ENCODE peak calls at places on chromosomes 12 and 14, in nine cellular contexts. E is body of pancreas; H is right lobe of liver; B is left lung; Z is CD8-positive, alpha-beta T cell; C is cardiac muscle cell; V is psoas muscle; G is heart left ventricle; P is stomach. Q is an unnamed sample. For H3K27me3, the result is how much of the 10 kb centered on the place peaks cover.

GRCh38 chr12:53196486-53196885 is 10.6 kb downstream of the ITGB7 start:
- DNase-seq in G (no peak), P (no peak), V (no peak), Z (no peak), B (peak), H (no peak), C (no peak), E (no peak), Q (no peak)

GRCh38 chr14:96145116-96145864 is 59.3 kb upstream of the BDKRB2 start:
- DNase-seq in C (peak), E (no peak), Z (no peak), V (no peak), B (no peak), H (no peak), P (no peak), G (no peak), Q (no peak)

GRCh38 chr14:79328863-79329262 is 882.4 kb downstream of the DIO2 start:
- DNase-seq in C (no peak), E (no peak), V (no peak), Z (no peak), H (no peak), B (no peak), G (no peak), P (no peak), Q (no peak)

GRCh38 chr12:131242741-131243496 is 289.2 kb downstream of the ADGRD1 start:
- DNase-seq in H (no peak), P (no peak), V (no peak), E (no peak), G (no peak), Z (no peak), B (no peak), C (no peak), Q (no peak)

GRCh38 chr12:24822121-24822899 is 126.6 kb downstream of the BCAT1 start:
- DNase-seq in H (no peak), P (no peak), Z (no peak), E (no peak), B (no peak), V (no peak), G (no peak), C (peak), Q (no peak)

GRCh38 chr14:43031598-43031997 is 1424.9 kb downstream of the LRFN5 start:
- DNase-seq in Z (no peak), C (no peak), E (no peak), H (no peak), P (no peak), V (no peak), G (no peak), B (no peak), Q (peak)

GRCh38 chr12:11673666-11674464 is 24.4 kb downstream of the ETV6 start:
- DNase-seq in V (no peak), H (no peak), B (no peak), Z (no peak), P (no peak), C (no peak), E (no peak), G (no peak), Q (no peak)

GRCh38 chr12:63353559-63353958 is 202.6 kb upstream of the AVPR1A start:
- DNase-seq in G (no peak), C (peak), V (no peak), B (no peak), Z (no peak), P (no peak), H (no peak), E (no peak), Q (peak)

GRCh38 chr12:63319386-63319785 is 168.4 kb upstream of the AVPR1A start:
- DNase-seq in C (no peak), Z (no peak), H (no peak), P (no peak), V (no peak), B (no peak), G (no peak), E (no peak), Q (peak)

GRCh38 chr14:105389976-105390848 is 8.1 kb upstream of the TEX22 start:
- DNase-seq in H (peak), P (no peak), E (no peak), C (no peak), B (peak), V (peak), G (no peak), Z (no peak), Q (no peak)

GRCh38 chr12:90333939-90334338 is 621.0 kb downstream of the CCER1 start:
- DNase-seq in P (no peak), G (no peak), B (no peak), H (no peak), E (no peak), V (no peak), Z (no peak), C (no peak), Q (peak)

GRCh38 chr12:53623526-53623925 is 2.7 kb downstream of the ATF7 start:
- DNase-seq in G (no peak), E (no peak), P (no peak), H (no peak), B (no peak), C (peak), Z (no peak), V (no peak), Q (no peak)

GRCh38 chr12:131097247-131098177 is 143.8 kb downstream of the ADGRD1 start:
- DNase-seq in Z (no peak), G (peak), C (no peak), E (peak), B (peak), V (peak), P (no peak), H (peak), Q (no peak)

GRCh38 chr14:28773917-28774691 is 7.5 kb downstream of the FOXG1 start:
- DNase-seq in E (no peak), V (no peak), H (no peak), B (peak), Z (no peak), P (no peak), G (no peak), C (peak), Q (no peak)

GRCh38 chr14:31992051-31992450 is 85.1 kb upstream of the ARHGAP5 start:
- DNase-seq in H (no peak), C (peak), P (no peak), E (no peak), B (no peak), G (no peak), V (no peak), Z (no peak), Q (no peak)

GRCh38 chr14:43005807-43006206 is 1399.1 kb downstream of the LRFN5 start:
- DNase-seq in Z (no peak), E (no peak), V (no peak), H (no peak), P (no peak), C (no peak), G (no peak), B (no peak), Q (no peak)

GRCh38 chr14:76965232-76965631 is 63.3 kb downstream of the IRF2BPL start:
- DNase-seq in B (no peak), C (no peak), G (no peak), E (no peak), Z (no peak), P (no peak), H (no peak), V (no peak), Q (no peak)

GRCh38 chr14:37057776-37058175 is 114.6 kb downstream of the SLC25A21 start:
- DNase-seq in B (no peak), P (no peak), C (no peak), Z (no peak), E (no peak), G (no peak), H (no peak), V (no peak), Q (no peak)

GRCh38 chr14:21703357-21704339 is 30.0 kb upstream of the OR4E1 start:
- DNase-seq in B (no peak), G (no peak), C (peak), V (no peak), Z (no peak), E (no peak), P (no peak), H (no peak), Q (no peak)

GRCh38 chr14:94481468-94482131 is 5.6 kb upstream of the SERPINA9 start:
- DNase-seq in E (no peak), V (no peak), P (no peak), C (peak), H (peak), B (no peak), Z (no peak), G (no peak), Q (no peak)

GRCh38 chr12:3077572-3078081 is 448 bp downstream of the TSPAN9 start:
- DNase-seq in C (peak), E (peak), P (peak), V (peak), B (no peak), H (peak), G (peak), Z (no peak), Q (no peak)

GRCh38 chr12:51759175-51759574 is 89.3 kb downstream of the FIGNL2 start:
- DNase-seq in B (no peak), E (no peak), Z (no peak), G (no peak), P (no peak), V (no peak), H (no peak), C (no peak), Q (no peak)

GRCh38 chr14:96303981-96304380 is 48.0 kb downstream of the BDKRB1 start:
- DNase-seq in V (no peak), Z (no peak), H (no peak), B (no peak), C (no peak), E (no peak), P (no peak), G (no peak), Q (no peak)

GRCh38 chr12:100986595-100987547 is 192.3 kb downstream of the ANO4 start:
- DNase-seq in H (no peak), V (no peak), E (no peak), P (no peak), C (no peak), Z (no peak), B (no peak), G (no peak), Q (no peak)

GRCh38 chr14:97887690-97888089 is 1090.5 kb downstream of the VRK1 start:
- DNase-seq in Z (no peak), C (no peak), H (no peak), G (no peak), P (no peak), V (no peak), B (no peak), E (no peak), Q (no peak)

GRCh38 chr12:27060740-27061139 is 21.6 kb downstream of the C12orf71 start:
- DNase-seq in E (no peak), Z (no peak), B (no peak), H (no peak), P (no peak), G (no peak), V (no peak), C (peak), Q (no peak)

GRCh38 chr12:114440450-114441383 is 34.8 kb upstream of the TBX5 start:
- DNase-seq in G (no peak), E (no peak), C (no peak), P (no peak), Z (no peak), V (no peak), H (no peak), B (no peak), Q (no peak)

GRCh38 chr12:12562016-12562483 is 613 bp downstream of the DUSP16 start:
- DNase-seq in C (peak), V (peak), E (peak), Z (peak), P (no peak), G (peak), H (peak), B (peak), Q (no peak)

DNA sequence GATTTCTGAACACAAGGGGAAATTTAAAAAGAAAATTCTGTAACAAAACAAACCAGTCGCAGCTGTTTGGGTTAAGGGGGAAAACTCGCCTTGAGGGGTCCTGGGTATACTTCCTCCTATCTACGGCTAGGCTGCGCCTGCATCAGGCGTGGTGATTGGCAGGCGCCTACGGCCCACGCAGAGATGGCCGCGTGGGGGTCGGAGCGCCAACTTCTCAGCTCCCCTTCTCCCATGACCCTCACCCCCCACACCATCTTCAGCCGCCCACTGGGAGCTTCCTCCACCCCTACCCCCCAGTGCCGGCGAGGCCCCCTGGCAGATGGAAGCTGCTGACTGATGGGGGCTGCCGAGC is 12.2 kb downstream of the SIX1 start:
- DNase-seq in Z (no peak), B (no peak), H (no peak), E (no peak), C (no peak), V (peak), G (no peak), P (no peak), Q (no peak)
- H3K4me3 ChIP-seq in Z (no peak), B (no peak), H (no peak), E (no peak), C (no peak), V (peak), G (no peak), P (no peak), Q (no peak)

GRCh38 chr12:72273851-72274284 is 1.7 kb downstream of the TRHDE start:
- DNase-seq in V (peak), B (peak), H (peak), P (no peak), Z (no peak), E (peak), C (no peak), G (no peak), Q (no peak)
- H3K27me3 ChIP-seq in V (under half), B (under half), H (under half), P (half or more), Z (under half), E (under half), C (half or more), G (half or more), Q (under half)

DNA sequence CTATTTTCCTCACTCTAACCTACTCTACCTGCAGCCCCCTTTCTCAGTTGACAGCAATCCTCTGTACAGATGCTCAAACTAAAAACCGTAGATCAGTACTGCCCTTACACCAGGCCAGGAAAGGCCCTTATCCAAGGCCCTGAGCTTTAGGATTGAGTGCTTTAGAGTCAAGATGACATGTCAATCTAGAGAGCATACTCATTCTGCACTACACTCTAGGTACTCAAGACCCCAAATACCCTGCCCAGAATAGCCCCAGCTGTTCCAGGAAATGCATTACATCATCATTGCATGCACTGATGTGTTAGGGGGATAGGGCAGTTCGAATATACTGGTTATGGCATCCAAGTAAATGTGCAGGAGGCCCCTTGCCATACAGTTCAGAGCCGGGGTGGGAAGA is 3.5 kb upstream of the PHLDA1 start:
- DNase-seq in G (no peak), E (no peak), P (no peak), B (no peak), V (no peak), Z (no peak), C (no peak), H (no peak), Q (no peak)
- TF ChIP-seq CTCF in G (no peak), E (no peak), P (no peak), B (no peak), V (no peak), Z (no peak), C (no peak), H (no peak), Q (no peak)

GRCh38 chr12:104490221-104490620 is 33.5 kb downstream of the CHST11 start:
- DNase-seq in E (peak), Z (no peak), G (no peak), P (no peak), B (no peak), C (no peak), V (no peak), H (no peak), Q (no peak)

GRCh38 chr12:104494137-104494815 is 37.5 kb downstream of the CHST11 start:
- DNase-seq in H (no peak), E (no peak), P (no peak), G (peak), V (no peak), C (peak), B (no peak), Z (no peak), Q (no peak)

GRCh38 chr12:104493504-104493903 is 36.8 kb downstream of the CHST11 start:
- DNase-seq in V (no peak), E (no peak), B (no peak), G (no peak), H (no peak), P (no peak), Z (no peak), C (no peak), Q (no peak)

GRCh38 chr12:104488383-104488782 is 31.6 kb downstream of the CHST11 start:
- DNase-seq in H (no peak), B (no peak), E (no peak), Z (no peak), V (no peak), G (no peak), P (no peak), C (no peak), Q (no peak)

DNA sequence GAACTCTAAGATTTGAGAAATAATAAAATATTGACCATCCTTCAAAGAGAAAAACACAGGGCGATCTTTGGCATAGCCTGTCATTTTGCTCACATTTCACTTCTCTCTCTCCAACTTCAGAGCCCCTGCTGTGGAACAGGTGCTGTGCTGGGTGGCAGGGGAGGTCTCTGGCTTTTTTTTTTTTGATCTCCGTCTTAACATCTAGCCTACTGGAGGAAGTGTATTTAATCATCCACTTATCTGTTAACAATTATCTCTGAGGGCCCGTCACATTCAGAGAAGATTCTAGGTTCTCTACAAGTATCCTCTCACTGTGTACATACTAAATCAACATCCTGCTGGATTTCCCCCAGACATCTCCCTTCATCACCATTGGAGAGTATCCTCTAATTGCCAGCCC is 34.1 kb downstream of the CHST11 start:
- DNase-seq in H (no peak), V (no peak), Z (no peak), E (no peak), B (no peak), C (no peak), P (no peak), G (no peak), Q (no peak)
- H3K4me3 ChIP-seq in H (no peak), V (no peak), Z (no peak), E (no peak), B (no peak), C (no peak), P (no peak), G (no peak), Q (no peak)

DNA sequence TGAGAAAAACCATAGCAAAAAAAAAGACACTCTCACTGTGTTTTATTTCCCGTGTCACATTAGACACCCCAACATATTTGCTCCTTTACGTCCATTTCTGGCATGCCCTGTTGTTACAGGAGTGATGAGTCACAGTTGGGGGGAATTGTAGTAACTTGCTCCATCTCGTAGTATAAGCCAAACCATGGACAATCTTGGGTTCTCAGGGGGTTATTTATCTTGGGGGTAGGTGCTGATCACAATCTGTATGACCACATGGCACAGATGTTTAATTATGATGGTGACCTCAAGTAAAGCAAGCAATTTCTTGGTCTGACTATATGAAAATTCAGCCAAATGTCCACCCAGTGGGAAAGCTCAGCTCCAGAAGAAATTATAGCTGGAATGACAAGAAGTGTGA is 32.0 kb upstream of the STON2 start:
- DNase-seq in V (no peak), E (no peak), C (peak), B (no peak), H (no peak), Z (no peak), G (no peak), P (no peak), Q (no peak)
- H3K27me3 ChIP-seq in V (under half), E (under half), C (under half), B (under half), H (under half), Z (under half), G (under half), P (under half), Q (under half)

GRCh38 chr12:1505576-1505975 is 88.8 kb downstream of the FBXL14 start:
- DNase-seq in P (no peak), V (no peak), E (no peak), Z (no peak), C (no peak), H (no peak), B (no peak), G (no peak), Q (no peak)
- TF ChIP-seq CTCF in P (no peak), V (no peak), E (no peak), Z (no peak), C (no peak), H (no peak), B (no peak), G (no peak), Q (no peak)

DNA sequence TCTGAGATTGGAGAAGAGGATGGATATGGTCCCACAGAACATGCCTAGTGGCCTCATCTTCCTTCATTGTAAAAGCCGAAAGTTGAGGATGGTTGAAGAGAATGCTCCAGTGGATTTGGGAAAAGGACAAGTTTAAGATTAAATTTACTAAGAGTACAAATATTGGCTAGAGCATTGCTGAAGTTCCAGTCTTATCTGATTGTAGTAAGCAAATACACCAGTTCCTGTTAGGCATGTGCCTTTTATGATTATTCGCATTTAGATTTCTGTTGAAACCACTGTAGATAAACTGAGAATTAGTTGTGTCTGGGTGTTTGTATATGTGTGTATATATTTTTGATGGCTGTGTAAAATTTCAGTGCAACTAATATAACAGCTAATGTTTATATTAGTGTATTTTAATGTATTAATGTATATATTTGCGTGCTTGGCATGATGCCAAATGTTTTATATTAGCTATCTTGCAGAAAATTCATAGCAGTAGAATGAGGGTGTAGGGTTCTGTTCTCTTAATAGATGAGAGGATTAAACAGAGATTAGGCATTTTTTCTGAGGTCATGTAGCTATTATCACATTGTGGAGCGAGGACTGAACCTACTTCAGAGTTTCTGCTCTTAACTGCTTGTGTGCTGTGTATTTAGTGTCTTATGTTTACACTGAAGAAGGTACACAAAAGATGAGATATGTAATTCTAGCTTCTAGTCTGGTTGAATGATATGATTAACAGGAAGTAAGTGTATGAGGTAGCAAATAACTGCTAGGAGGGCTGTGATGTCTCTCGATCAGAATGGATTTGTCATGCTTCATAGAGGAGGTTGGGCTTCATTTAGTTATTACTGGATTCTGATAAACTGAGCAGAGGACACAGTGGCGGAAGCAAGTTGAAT is 21.2 kb downstream of the FKBP3 start:
- DNase-seq in Z (no peak), C (peak), G (no peak), B (no peak), V (no peak), H (no peak), E (no peak), P (no peak), Q (no peak)
- H3K4me3 ChIP-seq in Z (no peak), C (no peak), G (no peak), B (no peak), V (no peak), H (no peak), E (no peak), P (no peak), Q (no peak)

Q was measured in kidney epithelial cell.